ENCODE peak calls at places on chromosomes 5 and 9, in eight cellular contexts. V, P, D, L, F, J, X and K are unnamed samples.

GRCh38 chr5:167294861-167295685 is 996.4 kb upstream of the WWC1 start:
- DNase-seq in L (peak; percentile 93), V (no peak), X (no peak), D (peak; percentile 66), P (no peak), J (peak; percentile 54), F (no peak), K (peak; percentile 95)

GRCh38 chr9:84843175-84843824 is 173.8 kb downstream of the NTRK2 start:
- DNase-seq in L (no peak), D (no peak), V (no peak), F (no peak), J (peak; percentile 19), X (no peak), P (no peak), K (no peak)

GRCh38 chr9:108041551-108041950 is 552.0 kb upstream of the KLF4 start:
- DNase-seq in X (no peak), D (no peak), P (no peak), V (no peak), L (peak; percentile 78), F (no peak), J (no peak), K (peak; percentile 92)

GRCh38 chr9:108184941-108185340 is 670.8 kb downstream of the ACTL7B start:
- DNase-seq in L (peak; percentile 90), J (peak; percentile 62), D (peak; percentile 75), P (no peak), V (no peak), F (no peak), X (no peak), K (peak; percentile 91)

GRCh38 chr9:125529589-125530515 is 177.2 kb downstream of the MAPKAP1 start:
- DNase-seq in X (no peak), L (no peak), V (no peak), F (no peak), P (no peak), J (no peak), D (no peak), K (no peak)

GRCh38 chr5:133853972-133854371 is 114.5 kb downstream of the C5orf15 start:
- DNase-seq in V (no peak), P (no peak), X (no peak), D (no peak), L (no peak), J (no peak), F (no peak), K (no peak)

GRCh38 chr5:75566710-75567309 is 44.4 kb upstream of the ANKDD1B start:
- DNase-seq in J (no peak), D (no peak), V (no peak), X (peak; percentile 21), P (no peak), F (peak; percentile 13), L (peak; percentile 96), K (peak; percentile 75)

GRCh38 chr5:29896651-29897050 is 1296.8 kb upstream of the CDH6 start:
- DNase-seq in L (no peak), V (no peak), J (no peak), X (no peak), F (no peak), P (no peak), D (no peak), K (peak; percentile 0)

GRCh38 chr5:141826674-141827073 is 51.5 kb downstream of the PCDH1 start:
- DNase-seq in X (peak; percentile 65), P (no peak), V (no peak), F (no peak), J (no peak), L (no peak), D (no peak), K (no peak)

GRCh38 chr9:118558891-118559290 is 810.3 kb downstream of the BRINP1 start:
- DNase-seq in D (no peak), L (no peak), J (no peak), P (no peak), V (no peak), F (no peak), X (no peak), K (no peak)

GRCh38 chr5:143471041-143471509 is 67.6 kb upstream of the NR3C1 start:
- DNase-seq in P (no peak), D (no peak), X (no peak), L (peak; percentile 78), F (no peak), J (no peak), V (no peak), K (peak; percentile 78)

GRCh38 chr9:77433675-77434445 is 214.3 kb downstream of the GNA14 start:
- DNase-seq in D (no peak), L (peak; percentile 69), J (peak; percentile 55), V (peak; percentile 74), X (peak; percentile 53), F (peak; percentile 77), P (no peak), K (peak; percentile 39)

GRCh38 chr5:159120446-159120845 is 20.7 kb upstream of the EBF1 start:
- DNase-seq in X (no peak), D (no peak), P (no peak), J (no peak), F (no peak), V (no peak), L (no peak), K (no peak)

GRCh38 chr5:157106668-157107461 is 2.0 kb downstream of the HAVCR2 start:
- DNase-seq in L (peak; percentile 20), X (peak; percentile 20), J (no peak), F (peak; percentile 41), V (peak; percentile 79), P (no peak), D (no peak), K (no peak)

GRCh38 chr5:1324301-1324700 is 20.6 kb downstream of the CLPTM1L start:
- DNase-seq in V (peak; percentile 48), P (no peak), D (no peak), F (no peak), X (no peak), J (no peak), L (no peak), K (no peak)

GRCh38 chr5:174371600-174372094 is 326.1 kb downstream of the NSG2 start:
- DNase-seq in X (no peak), P (no peak), J (no peak), L (peak; percentile 89), V (no peak), F (no peak), D (no peak), K (no peak)

GRCh38 chr5:95809414-95809960 is 13.0 kb downstream of the GLRX start:
- DNase-seq in F (no peak), V (no peak), X (no peak), D (no peak), P (no peak), L (peak; percentile 51), J (peak; percentile 52), K (no peak)

GRCh38 chr5:43677241-43677640 is 74.3 kb downstream of the NNT start:
- DNase-seq in J (no peak), L (no peak), D (no peak), X (no peak), F (no peak), P (no peak), V (no peak), K (no peak)

DNA sequence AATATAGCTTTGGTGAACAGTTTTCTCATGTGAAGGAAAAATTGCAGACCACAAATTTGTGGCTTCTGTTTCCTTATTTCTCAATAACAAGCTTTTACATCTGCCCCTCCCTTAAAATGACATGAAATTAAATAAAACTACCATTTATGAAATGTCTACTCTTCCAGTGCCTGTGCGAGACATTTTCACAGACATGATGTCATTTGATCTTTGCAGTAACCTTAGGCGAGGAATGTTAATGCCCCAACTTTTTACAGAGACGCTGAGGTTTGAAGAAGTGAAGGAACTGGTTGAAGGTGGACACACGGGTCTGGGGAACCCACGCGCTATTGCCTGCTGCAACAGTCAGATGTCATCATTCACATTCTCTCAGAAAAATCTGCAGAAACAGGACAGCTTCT is 61.5 kb downstream of the OSTF1 start:
- DNase-seq in D (no peak), F (peak; percentile 10), J (no peak), V (no peak), X (no peak), P (no peak), L (no peak), K (no peak)
- H3K4me1 ChIP-seq in D (no peaks in the 10 kb centered on the region), F (no peaks in the 10 kb centered on the region), J (peaks cover 8% of the 10 kb centered on the region), V (peaks cover 3% of the 10 kb centered on the region), X (no peaks in the 10 kb centered on the region), P (peaks cover 7% of the 10 kb centered on the region), L (peaks cover 14% of the 10 kb centered on the region), K (no peaks in the 10 kb centered on the region)

DNA sequence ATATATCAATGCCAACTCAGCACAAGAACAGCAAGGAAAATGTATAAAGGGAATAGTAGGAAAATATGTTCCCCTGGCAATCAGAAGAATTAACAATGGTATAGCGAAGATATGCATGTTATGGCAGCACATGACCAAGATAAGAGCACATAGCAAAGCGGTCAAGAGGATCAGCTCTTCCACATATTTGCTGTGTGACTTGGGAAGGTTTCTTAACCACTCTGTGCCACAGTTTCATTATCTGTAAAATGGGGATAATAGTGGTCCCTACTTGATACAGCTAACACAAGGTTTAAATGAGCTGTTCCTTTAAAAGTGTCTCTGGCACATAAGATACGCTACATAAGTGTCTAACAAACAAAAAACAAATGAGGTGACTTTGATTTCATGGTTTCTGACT is 77.9 kb upstream of the PIP5K1B start:
- DNase-seq in V (no peak), D (no peak), J (no peak), X (no peak), F (no peak), L (no peak), P (no peak), K (no peak)
- TF ChIP-seq CTCF in V (no peak), D (no peak), J (no peak), X (no peak), F (no peak), L (no peak), P (no peak), K (no peak)

DNA sequence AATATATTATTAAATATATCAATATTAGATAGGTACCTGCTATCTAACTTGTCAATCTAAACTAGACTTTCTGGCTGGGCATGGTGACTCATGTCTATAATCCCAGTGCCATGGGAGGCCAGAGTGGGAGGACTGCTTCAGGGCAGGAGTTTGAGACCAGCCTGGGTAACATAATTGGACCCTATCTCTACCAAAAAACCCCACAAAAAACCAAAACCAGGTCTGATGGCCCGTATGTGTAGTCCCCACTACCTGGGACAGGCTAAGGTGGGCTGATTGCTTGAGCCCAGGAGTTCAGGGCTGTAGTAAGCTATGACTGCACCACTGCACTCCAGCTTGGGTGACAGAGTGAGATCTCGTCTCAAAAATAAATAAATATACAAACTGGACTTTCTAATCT is 55.0 kb downstream of the PJA2 start:
- DNase-seq in J (no peak), V (no peak), D (no peak), L (no peak), F (peak; percentile 6), X (no peak), P (no peak), K (no peak)
- H3K27ac ChIP-seq in J (no peak overlapping the region), V (no peak overlapping the region), D (no peak overlapping the region), L (no peak overlapping the region), F (no peak overlapping the region), X (no peak overlapping the region), P (no peak overlapping the region), K (no peak overlapping the region)

DNA sequence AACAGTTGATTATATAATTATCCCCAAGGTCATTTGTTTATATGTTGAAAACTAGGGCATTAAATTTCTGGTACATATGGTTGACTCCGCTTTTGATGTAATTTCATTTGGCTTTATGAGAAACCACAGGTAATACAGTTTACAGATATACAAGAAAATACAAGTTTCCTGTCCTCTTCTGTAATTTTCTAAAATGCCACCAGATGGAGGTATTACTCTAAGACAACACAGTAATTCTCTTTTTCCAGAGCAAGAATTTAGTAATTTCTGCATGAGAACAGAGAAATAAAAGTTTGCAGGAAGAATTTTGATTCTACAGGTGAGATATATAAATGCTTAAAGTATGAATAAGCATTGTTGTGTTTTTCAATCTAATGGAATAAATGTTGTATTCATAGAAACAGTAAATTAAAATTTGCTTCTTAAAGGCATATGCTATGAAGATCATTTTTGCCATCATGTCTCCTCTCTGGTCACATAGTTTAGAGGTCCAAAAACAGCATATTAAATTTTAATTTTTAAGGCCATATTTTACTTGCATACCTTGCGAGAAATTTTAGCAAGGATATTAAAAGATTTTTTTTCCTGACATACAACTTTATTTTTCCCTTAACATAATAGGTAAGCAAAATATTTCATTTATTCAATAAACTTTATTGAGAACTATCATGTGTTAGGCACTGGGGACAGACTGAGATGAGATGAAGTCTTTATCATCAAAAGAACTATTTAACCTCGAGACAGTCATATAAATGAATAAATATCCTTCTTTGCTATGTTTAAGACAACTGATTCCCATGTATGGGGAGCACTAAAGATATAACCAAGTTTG is 22.7 kb downstream of the CHD1 start:
- DNase-seq in D (no peak), V (no peak), X (no peak), F (no peak), J (no peak), P (no peak), L (peak; percentile 38), K (peak; percentile 10)
- H3K4me1 ChIP-seq in D (peaks cover 30% of the 10 kb centered on the region), V (peaks cover 14% of the 10 kb centered on the region), X (peaks cover 1% of the 10 kb centered on the region), F (peaks cover 10% of the 10 kb centered on the region), J (peaks cover 23% of the 10 kb centered on the region), P (no peaks in the 10 kb centered on the region), L (no peaks in the 10 kb centered on the region), K (peaks cover 6% of the 10 kb centered on the region)